ENCODE peak calls at places on chromosomes 4 and X, in eight cellular contexts. One of them, this sample, is unnamed.
A peak's percentile ranks its signal among the peaks of the same experiment; 100 is the strongest.

GRCh38 chr4:155025762-155026457 is 182.5 kb upstream of the NPY2R start:
- DNase-seq in MM.1S: peak; percentile 54
- DNase-seq in H9: peak; percentile 79
- DNase-seq in mammary epithelial cell: peak; percentile 36
- DNase-seq in neural progenitor cell: peak; percentile 86
- DNase-seq in K562: peak; percentile 16
- DNase-seq in HCT116: peak; percentile 65
- DNase-seq in IMR-90: no peak
- DNase-seq in this sample: no peak

GRCh38 chrX:129731228-129731627 is 7.6 kb upstream of the XPNPEP2 start:
- DNase-seq in MM.1S: no peak
- DNase-seq in H9: no peak
- DNase-seq in mammary epithelial cell: no peak
- DNase-seq in neural progenitor cell: no peak
- DNase-seq in K562: no peak
- DNase-seq in HCT116: no peak
- DNase-seq in IMR-90: no peak
- DNase-seq in this sample: no peak

GRCh38 chrX:36436286-36436860 is 516.8 kb downstream of the CFAP47 start:
- DNase-seq in MM.1S: no peak
- DNase-seq in H9: no peak
- DNase-seq in mammary epithelial cell: no peak
- DNase-seq in neural progenitor cell: no peak
- DNase-seq in K562: no peak
- DNase-seq in HCT116: no peak
- DNase-seq in IMR-90: peak; percentile 30
- DNase-seq in this sample: no peak

GRCh38 chrX:148412006-148412405 is 88.4 kb upstream of the AFF2 start:
- DNase-seq in MM.1S: no peak
- DNase-seq in H9: no peak
- DNase-seq in mammary epithelial cell: peak; percentile 58
- DNase-seq in neural progenitor cell: no peak
- DNase-seq in K562: no peak
- DNase-seq in HCT116: no peak
- DNase-seq in IMR-90: no peak
- DNase-seq in this sample: no peak

GRCh38 chr4:30718021-30718888 is 1.9 kb upstream of the PCDH7 start:
- DNase-seq in MM.1S: no peak
- DNase-seq in H9: peak; percentile 65
- DNase-seq in mammary epithelial cell: peak; percentile 60
- DNase-seq in neural progenitor cell: peak; percentile 76
- DNase-seq in K562: no peak
- DNase-seq in HCT116: no peak
- DNase-seq in IMR-90: peak; percentile 36
- DNase-seq in this sample: no peak

GRCh38 chr4:165537028-165537648 is 158.3 kb downstream of the CPE start:
- DNase-seq in MM.1S: peak; percentile 55
- DNase-seq in H9: no peak
- DNase-seq in mammary epithelial cell: peak; percentile 37
- DNase-seq in neural progenitor cell: peak; percentile 73
- DNase-seq in K562: peak; percentile 46
- DNase-seq in HCT116: peak; percentile 51
- DNase-seq in IMR-90: peak; percentile 39
- DNase-seq in this sample: no peak

GRCh38 chrX:101206471-101206870 is 13.1 kb upstream of the DRP2 start:
- DNase-seq in MM.1S: peak; percentile 11
- DNase-seq in H9: no peak
- DNase-seq in mammary epithelial cell: peak; percentile 32
- DNase-seq in neural progenitor cell: peak; percentile 9
- DNase-seq in K562: peak; percentile 30
- DNase-seq in HCT116: peak; percentile 13
- DNase-seq in IMR-90: peak; percentile 58
- DNase-seq in this sample: no peak

GRCh38 chr4:157810137-157810774 is 362.6 kb downstream of the GASK1B start:
- DNase-seq in MM.1S: no peak
- DNase-seq in H9: no peak
- DNase-seq in mammary epithelial cell: peak; percentile 46
- DNase-seq in neural progenitor cell: no peak
- DNase-seq in K562: no peak
- DNase-seq in HCT116: no peak
- DNase-seq in IMR-90: no peak
- DNase-seq in this sample: no peak

GRCh38 chrX:150050387-150050786 is 112.1 kb upstream of the EOLA2 start:
- DNase-seq in MM.1S: no peak
- DNase-seq in H9: no peak
- DNase-seq in mammary epithelial cell: no peak
- DNase-seq in neural progenitor cell: no peak
- DNase-seq in K562: no peak
- DNase-seq in HCT116: no peak
- DNase-seq in IMR-90: no peak
- DNase-seq in this sample: no peak

GRCh38 chr4:3736290-3736689 is 29.9 kb upstream of the ADRA2C start:
- DNase-seq in MM.1S: no peak
- DNase-seq in H9: no peak
- DNase-seq in mammary epithelial cell: no peak
- DNase-seq in neural progenitor cell: no peak
- DNase-seq in K562: no peak
- DNase-seq in HCT116: no peak
- DNase-seq in IMR-90: no peak
- DNase-seq in this sample: no peak

GRCh38 chr4:40536032-40536431 is 93.6 kb downstream of the RBM47 start:
- DNase-seq in MM.1S: no peak
- DNase-seq in H9: no peak
- DNase-seq in mammary epithelial cell: no peak
- DNase-seq in neural progenitor cell: no peak
- DNase-seq in K562: no peak
- DNase-seq in HCT116: no peak
- DNase-seq in IMR-90: no peak
- DNase-seq in this sample: no peak

GRCh38 chr4:148023782-148024181 is 291.9 kb downstream of the ARHGAP10 start:
- DNase-seq in MM.1S: no peak
- DNase-seq in H9: no peak
- DNase-seq in mammary epithelial cell: no peak
- DNase-seq in neural progenitor cell: no peak
- DNase-seq in K562: no peak
- DNase-seq in HCT116: no peak
- DNase-seq in IMR-90: no peak
- DNase-seq in this sample: no peak

GRCh38 chrX:47941423-47941822 is 62.4 kb downstream of the ZNF182 start:
- DNase-seq in MM.1S: peak; percentile 71
- DNase-seq in H9: no peak
- DNase-seq in mammary epithelial cell: peak; percentile 49
- DNase-seq in neural progenitor cell: no peak
- DNase-seq in K562: no peak
- DNase-seq in HCT116: no peak
- DNase-seq in IMR-90: no peak
- DNase-seq in this sample: no peak

GRCh38 chr4:150986085-150986484 is 29.0 kb downstream of the LRBA start:
- DNase-seq in MM.1S: no peak
- DNase-seq in H9: no peak
- DNase-seq in mammary epithelial cell: no peak
- DNase-seq in neural progenitor cell: no peak
- DNase-seq in K562: no peak
- DNase-seq in HCT116: no peak
- DNase-seq in IMR-90: no peak
- DNase-seq in this sample: no peak

GRCh38 chr4:127632420-127633403 is at the start of gene INTU:
- DNase-seq in MM.1S: peak; percentile 15
- DNase-seq in H9: peak; percentile 97
- DNase-seq in mammary epithelial cell: peak; percentile 96
- DNase-seq in neural progenitor cell: peak; percentile 97
- DNase-seq in K562: peak; percentile 89
- DNase-seq in HCT116: peak; percentile 92
- DNase-seq in IMR-90: peak; percentile 97
- DNase-seq in this sample: peak; percentile 65

GRCh38 chr4:168386002-168386401 is 67.5 kb upstream of the DDX60 start:
- DNase-seq in MM.1S: no peak
- DNase-seq in H9: no peak
- DNase-seq in mammary epithelial cell: no peak
- DNase-seq in neural progenitor cell: no peak
- DNase-seq in K562: no peak
- DNase-seq in HCT116: no peak
- DNase-seq in IMR-90: no peak
- DNase-seq in this sample: no peak

GRCh38 chr4:77636902-77637301 is 31.3 kb downstream of the CXCL13 start:
- DNase-seq in MM.1S: no peak
- DNase-seq in H9: no peak
- DNase-seq in mammary epithelial cell: peak; percentile 97
- DNase-seq in neural progenitor cell: no peak
- DNase-seq in K562: no peak
- DNase-seq in HCT116: peak; percentile 7
- DNase-seq in IMR-90: peak; percentile 79
- DNase-seq in this sample: peak; percentile 81

GRCh38 chr4:177308125-177308524 is 1.5 kb upstream of the NEIL3 start:
- DNase-seq in MM.1S: no peak
- DNase-seq in H9: no peak
- DNase-seq in mammary epithelial cell: peak; percentile 81
- DNase-seq in neural progenitor cell: no peak
- DNase-seq in K562: no peak
- DNase-seq in HCT116: no peak
- DNase-seq in IMR-90: peak; percentile 85
- DNase-seq in this sample: no peak

GRCh38 chr4:82594466-82594865 is 32.7 kb upstream of the TMEM150C start:
- DNase-seq in MM.1S: no peak
- DNase-seq in H9: no peak
- DNase-seq in mammary epithelial cell: no peak
- DNase-seq in neural progenitor cell: no peak
- DNase-seq in K562: no peak
- DNase-seq in HCT116: no peak
- DNase-seq in IMR-90: no peak
- DNase-seq in this sample: no peak

DNA sequence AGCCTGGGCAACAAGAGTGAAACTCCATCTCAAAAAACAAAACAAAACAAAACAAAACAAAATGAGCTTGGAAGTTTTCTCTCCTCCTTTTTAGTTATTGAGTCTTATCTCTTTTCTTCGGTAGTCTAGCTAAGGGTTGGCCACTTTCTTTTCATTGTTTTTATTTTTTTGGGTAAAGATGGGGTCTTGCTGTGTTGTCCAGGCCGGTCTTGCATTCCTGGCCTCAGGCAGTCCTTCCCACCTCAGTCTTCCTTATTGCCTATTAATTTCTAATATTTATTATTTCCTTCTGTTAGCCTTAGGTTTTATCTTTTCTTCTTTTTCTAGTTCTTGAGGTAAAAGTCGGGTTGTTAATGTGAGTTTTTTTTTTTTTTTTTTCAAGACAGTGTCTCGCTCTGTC is 16.4 kb downstream of the METAP1 start:
- DNase-seq in MM.1S: no peak
- DNase-seq in H9: no peak
- DNase-seq in mammary epithelial cell: no peak
- DNase-seq in neural progenitor cell: no peak
- DNase-seq in K562: no peak
- DNase-seq in HCT116: no peak
- DNase-seq in IMR-90: no peak
- DNase-seq in this sample: no peak
- H3K9me3 ChIP-seq in MM.1S: no peaks in the 10 kb centered on the region
- H3K9me3 ChIP-seq in H9: no peaks in the 10 kb centered on the region
- H3K9me3 ChIP-seq in mammary epithelial cell: peaks cover 3% of the 10 kb centered on the region
- H3K9me3 ChIP-seq in neural progenitor cell: peaks cover 10% of the 10 kb centered on the region
- H3K9me3 ChIP-seq in K562: peaks cover 12% of the 10 kb centered on the region
- H3K9me3 ChIP-seq in HCT116: no peaks in the 10 kb centered on the region
- H3K9me3 ChIP-seq in IMR-90: peaks cover 2% of the 10 kb centered on the region
- H3K9me3 ChIP-seq in this sample: no peaks in the 10 kb centered on the region

GRCh38 chr4:48756689-48757220 is 23.3 kb downstream of the FRYL start:
- DNase-seq in MM.1S: no peak
- DNase-seq in H9: no peak
- DNase-seq in mammary epithelial cell: peak; percentile 77
- DNase-seq in neural progenitor cell: no peak
- DNase-seq in K562: no peak
- DNase-seq in HCT116: no peak
- DNase-seq in IMR-90: peak; percentile 53
- DNase-seq in this sample: no peak
- H4K20me1 ChIP-seq in MM.1S: no peaks in the 10 kb centered on the region
- H4K20me1 ChIP-seq in H9: no peaks in the 10 kb centered on the region
- H4K20me1 ChIP-seq in mammary epithelial cell: no peaks in the 10 kb centered on the region
- H4K20me1 ChIP-seq in neural progenitor cell: peaks cover 8% of the 10 kb centered on the region
- H4K20me1 ChIP-seq in K562: peaks cover 9% of the 10 kb centered on the region
- H4K20me1 ChIP-seq in HCT116: no peaks in the 10 kb centered on the region
- H4K20me1 ChIP-seq in IMR-90: peaks cover 21% of the 10 kb centered on the region
- H4K20me1 ChIP-seq in this sample: no peaks in the 10 kb centered on the region

GRCh38 chr4:84482564-84483563 is 16.2 kb downstream of the NKX6-1 start:
- DNase-seq in MM.1S: no peak
- DNase-seq in H9: peak; percentile 89
- DNase-seq in mammary epithelial cell: peak; percentile 33
- DNase-seq in neural progenitor cell: peak; percentile 54
- DNase-seq in K562: no peak
- DNase-seq in HCT116: no peak
- DNase-seq in IMR-90: no peak
- DNase-seq in this sample: no peak
- TF ChIP-seq CTCF in MM.1S: no peak
- TF ChIP-seq CTCF in H9: peak; percentile 99
- TF ChIP-seq CTCF in mammary epithelial cell: peak; percentile 35
- TF ChIP-seq CTCF in neural progenitor cell: peak; percentile 68
- TF ChIP-seq CTCF in K562: peak; percentile 35
- TF ChIP-seq CTCF in HCT116: no peak
- TF ChIP-seq CTCF in IMR-90: peak; percentile 28
- TF ChIP-seq CTCF in this sample: peak; percentile 72

GRCh38 chrX:154140206-154140605 is 3.8 kb upstream of the OPN1LW start:
- DNase-seq in MM.1S: no peak
- DNase-seq in H9: no peak
- DNase-seq in mammary epithelial cell: no peak
- DNase-seq in neural progenitor cell: no peak
- DNase-seq in K562: no peak
- DNase-seq in HCT116: no peak
- DNase-seq in IMR-90: no peak
- DNase-seq in this sample: no peak

GRCh38 chrX:154135458-154136229 is 8.4 kb upstream of the OPN1LW start:
- DNase-seq in MM.1S: no peak
- DNase-seq in H9: no peak
- DNase-seq in mammary epithelial cell: peak; percentile 8
- DNase-seq in neural progenitor cell: no peak
- DNase-seq in K562: no peak
- DNase-seq in HCT116: no peak
- DNase-seq in IMR-90: no peak
- DNase-seq in this sample: no peak

GRCh38 chrX:154136627-154137161 is 7.3 kb upstream of the OPN1LW start:
- DNase-seq in MM.1S: peak; percentile 58
- DNase-seq in H9: peak; percentile 80
- DNase-seq in mammary epithelial cell: peak; percentile 14
- DNase-seq in neural progenitor cell: peak; percentile 91
- DNase-seq in K562: peak; percentile 84
- DNase-seq in HCT116: peak; percentile 21
- DNase-seq in IMR-90: peak; percentile 25
- DNase-seq in this sample: no peak

GRCh38 chrX:154140742-154141141 is 3.3 kb upstream of the OPN1LW start:
- DNase-seq in MM.1S: no peak
- DNase-seq in H9: no peak
- DNase-seq in mammary epithelial cell: no peak
- DNase-seq in neural progenitor cell: no peak
- DNase-seq in K562: no peak
- DNase-seq in HCT116: no peak
- DNase-seq in IMR-90: no peak
- DNase-seq in this sample: no peak

DNA sequence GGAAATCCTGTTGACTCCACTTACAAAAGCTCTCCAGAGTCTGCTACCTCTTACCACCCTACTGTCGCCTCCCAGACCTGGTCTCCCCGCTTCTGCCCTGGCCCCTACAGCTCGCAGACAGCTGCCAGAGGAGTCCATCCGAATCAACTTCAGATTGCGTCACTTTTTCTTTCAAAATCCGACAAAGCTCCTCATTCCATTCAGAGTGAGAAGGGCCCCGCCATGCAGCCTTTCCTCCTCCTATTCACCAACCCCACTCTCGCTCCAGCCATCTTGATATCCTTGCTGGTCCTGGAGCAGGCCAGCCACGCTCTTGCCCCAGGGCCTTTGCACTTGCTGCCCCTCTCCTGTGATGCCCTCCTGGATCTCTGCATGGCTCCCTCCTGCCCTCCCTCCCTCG is 5.2 kb upstream of the OPN1LW start:
- DNase-seq in MM.1S: no peak
- DNase-seq in H9: no peak
- DNase-seq in mammary epithelial cell: no peak
- DNase-seq in neural progenitor cell: no peak
- DNase-seq in K562: no peak
- DNase-seq in HCT116: no peak
- DNase-seq in IMR-90: no peak
- DNase-seq in this sample: no peak
- H3K9me3 ChIP-seq in MM.1S: no peaks in the 10 kb centered on the region
- H3K9me3 ChIP-seq in H9: peaks cover 41% of the 10 kb centered on the region
- H3K9me3 ChIP-seq in mammary epithelial cell: peaks cover 6% of the 10 kb centered on the region
- H3K9me3 ChIP-seq in neural progenitor cell: no peaks in the 10 kb centered on the region
- H3K9me3 ChIP-seq in K562: no peaks in the 10 kb centered on the region
- H3K9me3 ChIP-seq in HCT116: no peaks in the 10 kb centered on the region
- H3K9me3 ChIP-seq in IMR-90: peaks cover 9% of the 10 kb centered on the region
- H3K9me3 ChIP-seq in this sample: peaks cover 5% of the 10 kb centered on the region

This sample was measured in keratinocyte.